ENCODE peak calls at places on chromosomes 5 and 9, in five cellular contexts. One of them, this sample, is unnamed. For H3K36me3, the result is how much of the 10 kb centered on the place peaks cover.

GRCh38 chr9:90095682-90096081 is 490.9 kb downstream of the GADD45G start:
- DNase-seq in cardiac muscle cell: peak
- DNase-seq in suprapubic skin: no peak
- DNase-seq in PC-9: no peak
- DNase-seq in spleen: no peak
- DNase-seq in this sample: no peak

GRCh38 chr5:31640024-31640423 is 1.1 kb downstream of the PDZD2 start:
- DNase-seq in PC-9: no peak
- DNase-seq in suprapubic skin: no peak
- DNase-seq in cardiac muscle cell: peak
- DNase-seq in spleen: no peak
- DNase-seq in this sample: no peak

GRCh38 chr5:150278916-150279315 is 10.7 kb downstream of the CAMK2A start:
- DNase-seq in suprapubic skin: no peak
- DNase-seq in PC-9: peak
- DNase-seq in spleen: no peak
- DNase-seq in cardiac muscle cell: no peak
- DNase-seq in this sample: peak

GRCh38 chr9:95746408-95747165 is 128.9 kb upstream of the ERCC6L2 start:
- DNase-seq in spleen: no peak
- DNase-seq in suprapubic skin: no peak
- DNase-seq in cardiac muscle cell: no peak
- DNase-seq in PC-9: no peak
- DNase-seq in this sample: no peak

GRCh38 chr5:174424219-174425053 is 299.9 kb upstream of the MSX2 start:
- DNase-seq in spleen: no peak
- DNase-seq in cardiac muscle cell: peak
- DNase-seq in PC-9: no peak
- DNase-seq in suprapubic skin: no peak
- DNase-seq in this sample: no peak

GRCh38 chr9:128825923-128826702 is 3.5 kb downstream of the SPOUT1 start:
- DNase-seq in cardiac muscle cell: no peak
- DNase-seq in PC-9: no peak
- DNase-seq in suprapubic skin: no peak
- DNase-seq in spleen: no peak
- DNase-seq in this sample: no peak

GRCh38 chr9:13274901-13275641 is 4.4 kb downstream of the MPDZ start:
- DNase-seq in cardiac muscle cell: no peak
- DNase-seq in spleen: no peak
- DNase-seq in PC-9: no peak
- DNase-seq in suprapubic skin: no peak
- DNase-seq in this sample: no peak

GRCh38 chr5:149697001-149697400 is 33.1 kb upstream of the PPARGC1B start:
- DNase-seq in spleen: no peak
- DNase-seq in PC-9: peak
- DNase-seq in cardiac muscle cell: no peak
- DNase-seq in suprapubic skin: no peak
- DNase-seq in this sample: no peak

GRCh38 chr9:77943053-77943452 is 88.6 kb downstream of the GNAQ start:
- DNase-seq in spleen: no peak
- DNase-seq in PC-9: no peak
- DNase-seq in suprapubic skin: no peak
- DNase-seq in cardiac muscle cell: no peak
- DNase-seq in this sample: no peak

GRCh38 chr5:180990086-180990888 is 1.6 kb downstream of the BTNL3 start:
- DNase-seq in suprapubic skin: no peak
- DNase-seq in PC-9: no peak
- DNase-seq in cardiac muscle cell: no peak
- DNase-seq in spleen: no peak
- DNase-seq in this sample: no peak

GRCh38 chr9:130624154-130624553 is 40.2 kb upstream of the PRDM12 start:
- DNase-seq in suprapubic skin: no peak
- DNase-seq in PC-9: no peak
- DNase-seq in cardiac muscle cell: no peak
- DNase-seq in spleen: no peak
- DNase-seq in this sample: no peak

GRCh38 chr5:74034738-74035137 is 408.7 kb downstream of the ARHGEF28 start:
- DNase-seq in suprapubic skin: no peak
- DNase-seq in PC-9: no peak
- DNase-seq in cardiac muscle cell: no peak
- DNase-seq in spleen: no peak
- DNase-seq in this sample: peak

GRCh38 chr9:131475956-131476776 is 26.6 kb upstream of the POMT1 start:
- DNase-seq in cardiac muscle cell: no peak
- DNase-seq in spleen: peak
- DNase-seq in suprapubic skin: peak
- DNase-seq in PC-9: no peak
- DNase-seq in this sample: no peak

GRCh38 chr5:8650197-8650596 is 781.2 kb downstream of the MTRR start:
- DNase-seq in cardiac muscle cell: no peak
- DNase-seq in PC-9: no peak
- DNase-seq in spleen: no peak
- DNase-seq in suprapubic skin: no peak
- DNase-seq in this sample: no peak

GRCh38 chr5:1553642-1554409 is 30.1 kb upstream of the LPCAT1 start:
- DNase-seq in spleen: no peak
- DNase-seq in suprapubic skin: no peak
- DNase-seq in cardiac muscle cell: no peak
- DNase-seq in PC-9: no peak
- DNase-seq in this sample: no peak

GRCh38 chr9:3824062-3824461 is 298.3 kb upstream of the RFX3 start:
- DNase-seq in spleen: no peak
- DNase-seq in suprapubic skin: no peak
- DNase-seq in PC-9: no peak
- DNase-seq in cardiac muscle cell: no peak
- DNase-seq in this sample: no peak

GRCh38 chr5:174097486-174098185 is 52.1 kb downstream of the NSG2 start:
- DNase-seq in PC-9: no peak
- DNase-seq in suprapubic skin: no peak
- DNase-seq in cardiac muscle cell: no peak
- DNase-seq in spleen: no peak
- DNase-seq in this sample: no peak

GRCh38 chr5:22699319-22699718 is 153.8 kb downstream of the CDH12 start:
- DNase-seq in suprapubic skin: no peak
- DNase-seq in spleen: no peak
- DNase-seq in PC-9: no peak
- DNase-seq in cardiac muscle cell: no peak
- DNase-seq in this sample: no peak

GRCh38 chr9:112121633-112122032 is 53.5 kb downstream of the SUSD1 start:
- DNase-seq in PC-9: no peak
- DNase-seq in spleen: no peak
- DNase-seq in cardiac muscle cell: no peak
- DNase-seq in suprapubic skin: no peak
- DNase-seq in this sample: no peak

GRCh38 chr5:80035839-80036238 is 691 bp downstream of the THBS4 start:
- DNase-seq in suprapubic skin: no peak
- DNase-seq in PC-9: no peak
- DNase-seq in spleen: no peak
- DNase-seq in cardiac muscle cell: no peak
- DNase-seq in this sample: no peak

GRCh38 chr9:102521097-102521755 is 473.9 kb upstream of the CYLC2 start:
- DNase-seq in suprapubic skin: no peak
- DNase-seq in spleen: no peak
- DNase-seq in PC-9: no peak
- DNase-seq in cardiac muscle cell: no peak
- DNase-seq in this sample: no peak

GRCh38 chr9:89850633-89851325 is 246.0 kb downstream of the GADD45G start:
- DNase-seq in cardiac muscle cell: no peak
- DNase-seq in PC-9: no peak
- DNase-seq in spleen: peak
- DNase-seq in suprapubic skin: no peak
- DNase-seq in this sample: no peak

GRCh38 chr5:53782620-53783019 is 222.2 kb downstream of the NDUFS4 start:
- DNase-seq in suprapubic skin: no peak
- DNase-seq in PC-9: no peak
- DNase-seq in spleen: no peak
- DNase-seq in cardiac muscle cell: no peak
- DNase-seq in this sample: no peak

GRCh38 chr5:139654875-139655491 is 6.8 kb downstream of the CXXC5 start:
- DNase-seq in suprapubic skin: no peak
- DNase-seq in PC-9: no peak
- DNase-seq in spleen: no peak
- DNase-seq in cardiac muscle cell: peak
- DNase-seq in this sample: no peak

GRCh38 chr5:167295686-167296015 is 995.8 kb upstream of the WWC1 start:
- DNase-seq in suprapubic skin: no peak
- DNase-seq in cardiac muscle cell: no peak
- DNase-seq in spleen: no peak
- DNase-seq in PC-9: peak
- DNase-seq in this sample: no peak

GRCh38 chr5:175700991-175701390 is 43.1 kb downstream of the HRH2 start:
- DNase-seq in suprapubic skin: peak
- DNase-seq in PC-9: no peak
- DNase-seq in cardiac muscle cell: no peak
- DNase-seq in spleen: peak
- DNase-seq in this sample: no peak

GRCh38 chr5:102583663-102584062 is 84.9 kb upstream of the SLCO6A1 start:
- DNase-seq in cardiac muscle cell: peak
- DNase-seq in spleen: no peak
- DNase-seq in PC-9: no peak
- DNase-seq in suprapubic skin: no peak
- DNase-seq in this sample: no peak

GRCh38 chr5:31768784-31769183 is 129.9 kb downstream of the PDZD2 start:
- DNase-seq in PC-9: no peak
- DNase-seq in cardiac muscle cell: no peak
- DNase-seq in spleen: no peak
- DNase-seq in suprapubic skin: no peak
- DNase-seq in this sample: no peak

GRCh38 chr9:130933114-130934046 is 5.7 kb downstream of the FIBCD1 start:
- DNase-seq in suprapubic skin: no peak
- DNase-seq in spleen: no peak
- DNase-seq in cardiac muscle cell: no peak
- DNase-seq in PC-9: peak
- DNase-seq in this sample: no peak

GRCh38 chr9:130307667-130307943 is 42.0 kb downstream of the HMCN2 start:
- DNase-seq in PC-9: no peak
- DNase-seq in suprapubic skin: no peak
- DNase-seq in cardiac muscle cell: no peak
- DNase-seq in spleen: no peak
- DNase-seq in this sample: no peak

DNA sequence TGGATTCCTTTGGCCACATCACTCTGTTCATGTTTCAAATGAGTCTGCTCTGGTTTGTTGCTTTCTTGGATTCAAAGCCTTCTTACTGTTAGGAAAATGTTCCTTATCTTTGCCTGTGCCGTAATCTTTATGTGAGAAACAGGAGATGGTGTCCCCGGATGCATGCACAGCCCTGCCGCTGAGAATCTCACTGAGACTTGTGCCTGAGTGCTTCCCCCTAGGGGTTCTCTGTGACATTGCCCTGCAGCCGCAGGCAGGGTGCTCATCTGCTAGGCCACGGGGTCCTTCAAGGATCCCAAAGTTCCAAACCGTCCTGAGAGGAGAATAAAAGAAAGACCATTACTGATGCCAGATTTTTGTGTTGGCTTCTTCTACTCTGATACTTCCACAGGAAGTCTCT is 81.4 kb upstream of the ANKRD55 start:
- DNase-seq in PC-9: no peak
- DNase-seq in spleen: no peak
- DNase-seq in cardiac muscle cell: no peak
- DNase-seq in suprapubic skin: no peak
- DNase-seq in this sample: no peak
- TF ChIP-seq CTCF in PC-9: peak
- TF ChIP-seq CTCF in spleen: peak
- TF ChIP-seq CTCF in cardiac muscle cell: peak
- TF ChIP-seq CTCF in suprapubic skin: peak
- TF ChIP-seq CTCF in this sample: peak

GRCh38 chr5:113244966-113245365 is 189.8 kb downstream of the TSSK1B start:
- DNase-seq in spleen: no peak
- DNase-seq in suprapubic skin: no peak
- DNase-seq in PC-9: no peak
- DNase-seq in cardiac muscle cell: no peak
- DNase-seq in this sample: no peak

GRCh38 chr5:113243349-113243664 is 191.5 kb downstream of the TSSK1B start:
- DNase-seq in PC-9: no peak
- DNase-seq in cardiac muscle cell: no peak
- DNase-seq in suprapubic skin: no peak
- DNase-seq in spleen: no peak
- DNase-seq in this sample: no peak

GRCh38 chr5:113249216-113249615 is 185.6 kb downstream of the TSSK1B start:
- DNase-seq in spleen: no peak
- DNase-seq in cardiac muscle cell: no peak
- DNase-seq in PC-9: no peak
- DNase-seq in suprapubic skin: no peak
- DNase-seq in this sample: no peak

GRCh38 chr5:113245427-113246052 is 189.2 kb downstream of the TSSK1B start:
- DNase-seq in suprapubic skin: no peak
- DNase-seq in PC-9: no peak
- DNase-seq in spleen: no peak
- DNase-seq in cardiac muscle cell: no peak
- DNase-seq in this sample: no peak

GRCh38 chr5:113246371-113246870 is 188.4 kb downstream of the TSSK1B start:
- DNase-seq in suprapubic skin: no peak
- DNase-seq in PC-9: no peak
- DNase-seq in spleen: no peak
- DNase-seq in cardiac muscle cell: no peak
- DNase-seq in this sample: no peak
- H3K4me3 ChIP-seq in suprapubic skin: peak
- H3K4me3 ChIP-seq in PC-9: no peak
- H3K4me3 ChIP-seq in spleen: no peak
- H3K4me3 ChIP-seq in cardiac muscle cell: no peak
- H3K4me3 ChIP-seq in this sample: no peak

DNA sequence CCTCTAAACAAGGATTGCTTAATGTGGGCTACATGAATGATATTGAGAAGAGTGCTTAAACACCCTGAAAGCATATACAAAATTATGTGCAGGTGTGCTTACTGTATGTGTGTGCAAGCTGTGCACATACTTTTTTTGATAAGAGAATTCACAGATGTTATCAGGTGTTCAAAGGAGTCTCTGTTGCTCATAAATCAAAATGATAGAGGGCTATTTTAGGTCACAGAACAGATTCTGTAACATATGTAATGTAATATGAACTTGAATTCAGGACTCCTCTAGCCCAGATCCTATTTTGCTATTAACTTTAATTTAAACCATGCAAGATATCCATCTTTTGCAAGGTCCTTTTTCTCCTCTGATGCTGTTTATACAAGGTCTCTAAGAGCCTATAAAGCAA is 38.2 kb downstream of the CCDC192 start:
- DNase-seq in spleen: no peak
- DNase-seq in cardiac muscle cell: no peak
- DNase-seq in suprapubic skin: no peak
- DNase-seq in PC-9: no peak
- DNase-seq in this sample: no peak
- H3K36me3 ChIP-seq in spleen: under half
- H3K36me3 ChIP-seq in cardiac muscle cell: under half
- H3K36me3 ChIP-seq in suprapubic skin: under half
- H3K36me3 ChIP-seq in PC-9: under half
- H3K36me3 ChIP-seq in this sample: under half

DNA sequence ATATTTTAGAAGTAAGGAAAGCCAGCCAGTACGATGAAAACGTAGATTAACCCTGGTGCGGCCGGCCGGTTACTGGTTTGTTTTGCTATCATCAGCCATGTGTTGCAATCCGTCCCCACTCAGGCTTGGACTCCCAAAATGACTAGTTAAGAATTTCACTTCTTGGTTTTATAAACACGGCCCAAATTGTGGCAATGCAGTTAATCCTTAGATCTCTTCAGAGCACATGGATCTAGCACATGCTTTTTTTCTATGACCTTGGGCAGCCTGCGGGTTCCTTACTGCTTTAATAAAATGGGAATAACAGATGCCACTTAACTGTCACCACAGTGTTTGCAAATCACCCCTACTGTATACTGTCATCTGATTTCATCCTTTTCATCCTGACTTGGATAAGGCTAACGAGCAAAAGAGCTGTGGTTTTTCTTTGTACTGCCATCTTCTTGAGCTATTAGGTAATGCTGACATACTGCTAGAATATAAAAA is 1.5 kb downstream of the NDFIP1 start:
- DNase-seq in cardiac muscle cell: no peak
- DNase-seq in PC-9: no peak
- DNase-seq in spleen: no peak
- DNase-seq in suprapubic skin: no peak
- DNase-seq in this sample: no peak
- TF ChIP-seq CTCF in cardiac muscle cell: peak
- TF ChIP-seq CTCF in PC-9: no peak
- TF ChIP-seq CTCF in spleen: no peak
- TF ChIP-seq CTCF in suprapubic skin: no peak
- TF ChIP-seq CTCF in this sample: no peak

This sample was measured in kidney epithelial cell.